ENCODE peak calls at places on chromosomes 4 and X, in six cellular contexts. X is endothelial cell; C is stimulated activated CD4-positive, alpha-beta T cell treated with anti-CD3 and anti-CD28 coated beads, Interleukin-4, amount 100 ng/mL, for 48 hours; Z is breast epithelium; L is NCI-H1105; Q is CD4-positive, alpha-beta memory T cell. J is an unnamed sample.

GRCh38 chr4:78310056-78310731 is 241.4 kb upstream of the ANXA3 start:
- DNase-seq in Q (no peak), L (no peak), C (no peak), X (no peak), Z (no peak), J (no peak)

GRCh38 chr4:52358855-52359254 is 300.2 kb downstream of the USP46 start:
- DNase-seq in C (no peak), X (no peak), L (no peak), Z (no peak), Q (no peak), J (no peak)

GRCh38 chrX:134865730-134866129 is 125.1 kb upstream of the SMIM10 start:
- DNase-seq in C (no peak), Z (no peak), X (no peak), Q (no peak), L (no peak), J (no peak)

GRCh38 chr4:157803441-157804168 is 369.2 kb downstream of the GASK1B start:
- DNase-seq in Q (no peak), Z (no peak), C (no peak), X (no peak), L (no peak), J (no peak)

GRCh38 chrX:25020391-25021131 is 4.8 kb upstream of the ARX start:
- DNase-seq in Z (no peak), L (peak), Q (no peak), X (peak), C (peak), J (peak)

GRCh38 chr4:70778888-70779422 is 57.2 kb downstream of the RUFY3 start:
- DNase-seq in Z (no peak), X (no peak), L (no peak), C (no peak), Q (no peak), J (no peak)

GRCh38 chr4:16820304-16820703 is 78.1 kb downstream of the LDB2 start:
- DNase-seq in Q (no peak), Z (no peak), C (no peak), L (no peak), X (peak), J (no peak)

GRCh38 chr4:8704632-8705031 is 112.1 kb downstream of the CPZ start:
- DNase-seq in Q (no peak), L (no peak), C (no peak), Z (peak), X (no peak), J (no peak)

GRCh38 chr4:136583567-136583966 is 948.7 kb downstream of the PCDH18 start:
- DNase-seq in Z (no peak), X (no peak), L (no peak), C (no peak), Q (no peak), J (no peak)